ENCODE peak calls at places on chromosomes 3 and 15, in ten cellular contexts. H is A673, O is OCI-LY7, S is suprapubic skin, G is endodermal cell, N is psoas muscle, Y is stomach, Q is body of pancreas, J is GM23338, K is pancreas. I is an unnamed sample.

GRCh38 chr3:85603378-85603777 is 644.6 kb downstream of the CADM2 start:
- DNase-seq in H (no peak), O (no peak), S (no peak), G (no peak), N (no peak), Y (no peak), Q (no peak), J (peak; percentile 31), K (no peak), I (no peak)

GRCh38 chr3:189424922-189425321 is 206.3 kb upstream of the TP63 start:
- DNase-seq in H (peak; percentile 54), O (no peak), S (no peak), G (no peak), N (no peak), Y (no peak), Q (no peak), J (no peak), K (no peak), I (no peak)

GRCh38 chr3:111864821-111865656 is 6.0 kb downstream of the PHLDB2 start:
- DNase-seq in H (peak; percentile 44), O (no peak), S (no peak), G (no peak), N (no peak), Y (no peak), Q (no peak), J (no peak), K (no peak), I (no peak)

GRCh38 chr3:123072564-123072963 is 5.7 kb downstream of the PDIA5 start:
- DNase-seq in H (no peak), O (no peak), S (no peak), G (no peak), N (no peak), Y (no peak), Q (no peak), J (no peak), K (no peak), I (no peak)

GRCh38 chr3:134751831-134752230 is 43.2 kb upstream of the EPHB1 start:
- DNase-seq in H (no peak), O (no peak), S (no peak), G (no peak), N (no peak), Y (no peak), Q (no peak), J (no peak), K (no peak), I (no peak)

GRCh38 chr3:31300802-31301443 is 231.8 kb upstream of the STT3B start:
- DNase-seq in H (no peak), O (no peak), S (no peak), G (no peak), N (no peak), Y (no peak), Q (peak; percentile 42), J (no peak), K (peak; percentile 29), I (no peak)

GRCh38 chr15:92545996-92546395 is 109.6 kb downstream of the FAM174B start:
- DNase-seq in H (no peak), O (no peak), S (no peak), G (no peak), N (no peak), Y (no peak), Q (no peak), J (no peak), K (no peak), I (no peak)

GRCh38 chr3:120450261-120450913 is 405 bp downstream of the FSTL1 start:
- DNase-seq in H (peak; percentile 61), O (no peak), S (peak; percentile 66), G (peak; percentile 70), N (peak; percentile 57), Y (peak; percentile 31), Q (peak; percentile 36), J (peak; percentile 63), K (peak; percentile 4), I (peak; percentile 51)

GRCh38 chr15:99244306-99244705 is 5.1 kb downstream of the TTC23 start:
- DNase-seq in H (no peak), O (no peak), S (no peak), G (no peak), N (no peak), Y (no peak), Q (no peak), J (no peak), K (no peak), I (no peak)

GRCh38 chr15:55715355-55716076 is 27.4 kb downstream of the PRTG start:
- DNase-seq in H (no peak), O (no peak), S (no peak), G (peak; percentile 70), N (no peak), Y (no peak), Q (no peak), J (peak; percentile 74), K (no peak), I (no peak)

GRCh38 chr15:98881526-98882517 is 125.8 kb downstream of the PGPEP1L start:
- DNase-seq in H (peak; percentile 85), O (peak; percentile 53), S (no peak), G (no peak), N (no peak), Y (no peak), Q (no peak), J (peak; percentile 76), K (no peak), I (no peak)

GRCh38 chr3:170196833-170197232 is 15.3 kb upstream of the PHC3 start:
- DNase-seq in H (no peak), O (no peak), S (no peak), G (no peak), N (no peak), Y (no peak), Q (no peak), J (peak; percentile 8), K (no peak), I (no peak)

GRCh38 chr3:127192576-127193232 is at the start of gene PRR23E:
- DNase-seq in H (no peak), O (no peak), S (no peak), G (no peak), N (no peak), Y (peak; percentile 23), Q (no peak), J (no peak), K (no peak), I (no peak)

GRCh38 chr3:71029770-71030169 is 553.8 kb downstream of the FOXP1 start:
- DNase-seq in H (no peak), O (no peak), S (no peak), G (no peak), N (no peak), Y (no peak), Q (no peak), J (no peak), K (no peak), I (no peak)

GRCh38 chr3:71033681-71034220 is 549.8 kb downstream of the FOXP1 start:
- DNase-seq in H (no peak), O (peak; percentile 25), S (no peak), G (no peak), N (no peak), Y (no peak), Q (no peak), J (no peak), K (no peak), I (no peak)

GRCh38 chr3:71030748-71031147 is 552.8 kb downstream of the FOXP1 start:
- DNase-seq in H (no peak), O (no peak), S (no peak), G (no peak), N (no peak), Y (no peak), Q (no peak), J (no peak), K (no peak), I (no peak)

GRCh38 chr3:71031151-71031550 is 552.4 kb downstream of the FOXP1 start:
- DNase-seq in H (no peak), O (no peak), S (no peak), G (no peak), N (no peak), Y (no peak), Q (no peak), J (no peak), K (no peak), I (no peak)

GRCh38 chr3:71031914-71032521 is 551.5 kb downstream of the FOXP1 start:
- DNase-seq in H (no peak), O (peak; percentile 86), S (peak; percentile 66), G (no peak), N (peak; percentile 47), Y (no peak), Q (no peak), J (no peak), K (no peak), I (no peak)
- H3K4me3 ChIP-seq in H (no peak overlapping the region), O (peak overlapping the region; percentile 46), S (no peak overlapping the region), G (no peak overlapping the region), N (no peak overlapping the region), Y (no peak overlapping the region), Q (no peak overlapping the region), J (no peak overlapping the region), K (no peak overlapping the region), I (no peak overlapping the region)

GRCh38 chr3:37129871-37130270 is 44.5 kb downstream of the LRRFIP2 start:
- DNase-seq in H (no peak), O (no peak), S (no peak), G (no peak), N (no peak), Y (no peak), Q (no peak), J (no peak), K (no peak), I (no peak)
- H3K4me1 ChIP-seq in H (peaks cover 35% of the 10 kb centered on the region), O (no peaks in the 10 kb centered on the region), S (peaks cover 16% of the 10 kb centered on the region), G (no peaks in the 10 kb centered on the region), N (peaks cover 30% of the 10 kb centered on the region), Y (peaks cover 9% of the 10 kb centered on the region), Q (peaks cover 30% of the 10 kb centered on the region), J (peaks cover 10% of the 10 kb centered on the region), K (peaks cover 24% of the 10 kb centered on the region), I (no peaks in the 10 kb centered on the region)

GRCh38 chr15:35358824-35359223 is 187.1 kb downstream of the DPH6 start:
- DNase-seq in H (no peak), O (no peak), S (no peak), G (peak; percentile 46), N (no peak), Y (no peak), Q (no peak), J (no peak), K (no peak), I (no peak)

DNA sequence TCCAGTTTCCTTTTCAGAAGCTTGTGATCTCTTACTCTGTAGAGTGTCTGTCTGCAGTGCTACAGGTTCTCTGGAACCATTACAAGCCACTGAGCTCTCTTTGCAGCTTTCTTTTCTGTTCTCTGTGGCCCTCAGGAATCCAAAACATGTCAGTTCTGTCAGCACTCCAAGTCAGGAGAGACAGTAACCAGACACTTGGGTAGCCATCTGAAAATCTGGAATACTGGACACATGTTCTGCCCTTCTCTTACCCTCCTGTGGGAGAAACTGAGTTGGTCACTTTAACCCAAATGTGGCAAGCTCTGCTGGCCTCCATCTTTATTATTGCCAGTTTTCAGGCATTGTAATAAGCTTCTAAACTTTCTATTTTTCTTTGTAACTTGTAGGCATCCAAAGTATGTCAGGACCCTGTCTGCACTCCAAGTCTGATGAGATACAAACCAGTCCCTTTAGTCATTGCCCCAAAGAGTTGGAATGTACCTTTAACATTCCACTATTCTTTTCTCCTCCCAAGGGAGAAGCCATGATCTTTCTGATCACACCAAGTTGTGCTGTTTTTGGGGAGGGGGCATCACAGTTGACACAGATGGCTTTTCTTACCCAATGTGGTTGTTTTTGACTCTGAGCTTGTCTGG is 183.7 kb downstream of the DPH6 start:
- DNase-seq in H (no peak), O (no peak), S (no peak), G (no peak), N (no peak), Y (no peak), Q (no peak), J (no peak), K (no peak), I (no peak)
- H3K27ac ChIP-seq in H (no peak overlapping the region), O (no peak overlapping the region), S (no peak overlapping the region), G (no peak overlapping the region), N (no peak overlapping the region), Y (no peak overlapping the region), Q (no peak overlapping the region), J (no peak overlapping the region), K (no peak overlapping the region), I (no peak overlapping the region)

GRCh38 chr3:58433400-58434169 is at the start of gene PDHB:
- DNase-seq in H (peak; percentile 88), O (peak; percentile 93), S (peak; percentile 95), G (peak; percentile 97), N (peak; percentile 97), Y (peak; percentile 92), Q (peak; percentile 93), J (peak; percentile 93), K (peak; percentile 89), I (peak; percentile 95)
- H3K4me3 ChIP-seq in H (peak within 1 kb of the TSS; percentile 71), O (peak within 1 kb of the TSS; percentile 83), S (peak within 1 kb of the TSS; percentile 73), G (peak within 1 kb of the TSS; percentile 99), N (peak within 1 kb of the TSS; percentile 92), Y (peak within 1 kb of the TSS; percentile 66), Q (peak within 1 kb of the TSS; percentile 85), J (peak within 1 kb of the TSS; percentile 75), K (peak within 1 kb of the TSS; percentile 64), I (peak within 1 kb of the TSS; percentile 75)